ENCODE peak calls at places on chromosome 10, in nine cellular contexts. One of them, this sample, is unnamed.

GRCh38 chr10:125005312-125006187 is 63.6 kb downstream of the ZRANB1 start:
- DNase-seq in ELR: no peak
- DNase-seq in activated CD4-positive, alpha-beta T cell treated with anti-CD3 and anti-CD28 coated beads for 24 hours: no peak
- DNase-seq in epithelial cell of esophagus: no peak
- DNase-seq in HFFc6: no peak
- DNase-seq in fibroblast of the conjunctiva: no peak
- DNase-seq in iris pigment epithelial cell: no peak
- DNase-seq in NCI-H1092 treated with DMSO at 0.1 percent for 48 hours: no peak
- DNase-seq in T follicular helper cell: no peak
- DNase-seq in this sample: no peak

GRCh38 chr10:24180891-24181290 is 28.0 kb upstream of the KIAA1217 start:
- DNase-seq in HFFc6: no peak
- DNase-seq in T follicular helper cell: no peak
- DNase-seq in epithelial cell of esophagus: no peak
- DNase-seq in ELR: no peak
- DNase-seq in fibroblast of the conjunctiva: no peak
- DNase-seq in iris pigment epithelial cell: no peak
- DNase-seq in activated CD4-positive, alpha-beta T cell treated with anti-CD3 and anti-CD28 coated beads for 24 hours: no peak
- DNase-seq in NCI-H1092 treated with DMSO at 0.1 percent for 48 hours: no peak
- DNase-seq in this sample: no peak

GRCh38 chr10:118853916-118854315 is 99.1 kb upstream of the CACUL1 start:
- DNase-seq in iris pigment epithelial cell: no peak
- DNase-seq in NCI-H1092 treated with DMSO at 0.1 percent for 48 hours: no peak
- DNase-seq in epithelial cell of esophagus: no peak
- DNase-seq in T follicular helper cell: no peak
- DNase-seq in fibroblast of the conjunctiva: no peak
- DNase-seq in ELR: no peak
- DNase-seq in activated CD4-positive, alpha-beta T cell treated with anti-CD3 and anti-CD28 coated beads for 24 hours: no peak
- DNase-seq in HFFc6: no peak
- DNase-seq in this sample: no peak

GRCh38 chr10:119167041-119167440 is 1.5 kb upstream of the SFXN4 start:
- DNase-seq in epithelial cell of esophagus: no peak
- DNase-seq in activated CD4-positive, alpha-beta T cell treated with anti-CD3 and anti-CD28 coated beads for 24 hours: no peak
- DNase-seq in fibroblast of the conjunctiva: no peak
- DNase-seq in ELR: no peak
- DNase-seq in T follicular helper cell: no peak
- DNase-seq in NCI-H1092 treated with DMSO at 0.1 percent for 48 hours: no peak
- DNase-seq in iris pigment epithelial cell: no peak
- DNase-seq in HFFc6: no peak
- DNase-seq in this sample: no peak

GRCh38 chr10:22713853-22714523 is 390 bp downstream of the PIP4K2A start:
- DNase-seq in iris pigment epithelial cell: peak; percentile 27
- DNase-seq in fibroblast of the conjunctiva: no peak
- DNase-seq in activated CD4-positive, alpha-beta T cell treated with anti-CD3 and anti-CD28 coated beads for 24 hours: peak; percentile 10
- DNase-seq in HFFc6: no peak
- DNase-seq in ELR: peak; percentile 41
- DNase-seq in NCI-H1092 treated with DMSO at 0.1 percent for 48 hours: peak; percentile 9
- DNase-seq in T follicular helper cell: peak; percentile 6
- DNase-seq in epithelial cell of esophagus: no peak
- DNase-seq in this sample: peak; percentile 8

GRCh38 chr10:71534552-71535158 is 137.9 kb downstream of the CDH23 start:
- DNase-seq in HFFc6: no peak
- DNase-seq in ELR: no peak
- DNase-seq in activated CD4-positive, alpha-beta T cell treated with anti-CD3 and anti-CD28 coated beads for 24 hours: no peak
- DNase-seq in epithelial cell of esophagus: no peak
- DNase-seq in iris pigment epithelial cell: no peak
- DNase-seq in NCI-H1092 treated with DMSO at 0.1 percent for 48 hours: no peak
- DNase-seq in T follicular helper cell: no peak
- DNase-seq in fibroblast of the conjunctiva: no peak
- DNase-seq in this sample: no peak

GRCh38 chr10:282294-283139 is 147.3 kb downstream of the ZMYND11 start:
- DNase-seq in HFFc6: peak; percentile 62
- DNase-seq in ELR: peak; percentile 41
- DNase-seq in iris pigment epithelial cell: peak; percentile 67
- DNase-seq in activated CD4-positive, alpha-beta T cell treated with anti-CD3 and anti-CD28 coated beads for 24 hours: no peak
- DNase-seq in epithelial cell of esophagus: peak; percentile 66
- DNase-seq in fibroblast of the conjunctiva: no peak
- DNase-seq in T follicular helper cell: no peak
- DNase-seq in NCI-H1092 treated with DMSO at 0.1 percent for 48 hours: no peak
- DNase-seq in this sample: no peak

GRCh38 chr10:6216916-6217315 is 14.2 kb downstream of the PFKFB3 start:
- DNase-seq in epithelial cell of esophagus: no peak
- DNase-seq in activated CD4-positive, alpha-beta T cell treated with anti-CD3 and anti-CD28 coated beads for 24 hours: no peak
- DNase-seq in fibroblast of the conjunctiva: no peak
- DNase-seq in HFFc6: no peak
- DNase-seq in T follicular helper cell: no peak
- DNase-seq in ELR: no peak
- DNase-seq in NCI-H1092 treated with DMSO at 0.1 percent for 48 hours: no peak
- DNase-seq in iris pigment epithelial cell: no peak
- DNase-seq in this sample: no peak

GRCh38 chr10:60280475-60280874 is 109.2 kb downstream of the ANK3 start:
- DNase-seq in iris pigment epithelial cell: no peak
- DNase-seq in epithelial cell of esophagus: peak; percentile 2
- DNase-seq in ELR: no peak
- DNase-seq in activated CD4-positive, alpha-beta T cell treated with anti-CD3 and anti-CD28 coated beads for 24 hours: no peak
- DNase-seq in T follicular helper cell: no peak
- DNase-seq in fibroblast of the conjunctiva: no peak
- DNase-seq in HFFc6: no peak
- DNase-seq in NCI-H1092 treated with DMSO at 0.1 percent for 48 hours: no peak
- DNase-seq in this sample: no peak

GRCh38 chr10:7491230-7491629 is 80.4 kb upstream of the SFMBT2 start:
- DNase-seq in HFFc6: no peak
- DNase-seq in activated CD4-positive, alpha-beta T cell treated with anti-CD3 and anti-CD28 coated beads for 24 hours: no peak
- DNase-seq in iris pigment epithelial cell: no peak
- DNase-seq in fibroblast of the conjunctiva: no peak
- DNase-seq in T follicular helper cell: no peak
- DNase-seq in epithelial cell of esophagus: no peak
- DNase-seq in NCI-H1092 treated with DMSO at 0.1 percent for 48 hours: no peak
- DNase-seq in ELR: no peak
- DNase-seq in this sample: no peak

GRCh38 chr10:96395931-96396877 is 37.4 kb upstream of the OPALIN start:
- DNase-seq in HFFc6: peak; percentile 52
- DNase-seq in fibroblast of the conjunctiva: peak; percentile 61
- DNase-seq in NCI-H1092 treated with DMSO at 0.1 percent for 48 hours: peak; percentile 40
- DNase-seq in epithelial cell of esophagus: peak; percentile 80
- DNase-seq in T follicular helper cell: peak; percentile 31
- DNase-seq in iris pigment epithelial cell: peak; percentile 77
- DNase-seq in activated CD4-positive, alpha-beta T cell treated with anti-CD3 and anti-CD28 coated beads for 24 hours: peak; percentile 21
- DNase-seq in ELR: peak; percentile 71
- DNase-seq in this sample: peak; percentile 73

GRCh38 chr10:71531485-71532446 is 135.0 kb downstream of the CDH23 start:
- DNase-seq in activated CD4-positive, alpha-beta T cell treated with anti-CD3 and anti-CD28 coated beads for 24 hours: peak; percentile 17
- DNase-seq in T follicular helper cell: no peak
- DNase-seq in NCI-H1092 treated with DMSO at 0.1 percent for 48 hours: no peak
- DNase-seq in ELR: peak; percentile 28
- DNase-seq in epithelial cell of esophagus: peak; percentile 13
- DNase-seq in iris pigment epithelial cell: no peak
- DNase-seq in HFFc6: no peak
- DNase-seq in fibroblast of the conjunctiva: no peak
- DNase-seq in this sample: no peak

GRCh38 chr10:49323171-49323895 is 24.4 kb downstream of the C10orf71 start:
- DNase-seq in NCI-H1092 treated with DMSO at 0.1 percent for 48 hours: no peak
- DNase-seq in iris pigment epithelial cell: no peak
- DNase-seq in HFFc6: no peak
- DNase-seq in epithelial cell of esophagus: no peak
- DNase-seq in ELR: no peak
- DNase-seq in T follicular helper cell: no peak
- DNase-seq in activated CD4-positive, alpha-beta T cell treated with anti-CD3 and anti-CD28 coated beads for 24 hours: no peak
- DNase-seq in fibroblast of the conjunctiva: no peak
- DNase-seq in this sample: no peak

GRCh38 chr10:118732253-118733194 is 22.2 kb downstream of the CACUL1 start:
- DNase-seq in iris pigment epithelial cell: no peak
- DNase-seq in T follicular helper cell: no peak
- DNase-seq in activated CD4-positive, alpha-beta T cell treated with anti-CD3 and anti-CD28 coated beads for 24 hours: no peak
- DNase-seq in epithelial cell of esophagus: no peak
- DNase-seq in fibroblast of the conjunctiva: no peak
- DNase-seq in ELR: no peak
- DNase-seq in NCI-H1092 treated with DMSO at 0.1 percent for 48 hours: no peak
- DNase-seq in HFFc6: no peak
- DNase-seq in this sample: no peak

GRCh38 chr10:62585211-62585758 is 211.1 kb downstream of the ZNF365 start:
- DNase-seq in HFFc6: no peak
- DNase-seq in iris pigment epithelial cell: no peak
- DNase-seq in T follicular helper cell: no peak
- DNase-seq in epithelial cell of esophagus: no peak
- DNase-seq in fibroblast of the conjunctiva: no peak
- DNase-seq in activated CD4-positive, alpha-beta T cell treated with anti-CD3 and anti-CD28 coated beads for 24 hours: no peak
- DNase-seq in NCI-H1092 treated with DMSO at 0.1 percent for 48 hours: no peak
- DNase-seq in ELR: no peak
- DNase-seq in this sample: no peak

GRCh38 chr10:126969310-126969709 is 64.1 kb downstream of the DOCK1 start:
- DNase-seq in activated CD4-positive, alpha-beta T cell treated with anti-CD3 and anti-CD28 coated beads for 24 hours: no peak
- DNase-seq in T follicular helper cell: no peak
- DNase-seq in epithelial cell of esophagus: peak; percentile 45
- DNase-seq in fibroblast of the conjunctiva: no peak
- DNase-seq in iris pigment epithelial cell: peak; percentile 19
- DNase-seq in NCI-H1092 treated with DMSO at 0.1 percent for 48 hours: peak; percentile 5
- DNase-seq in ELR: peak; percentile 21
- DNase-seq in HFFc6: no peak
- DNase-seq in this sample: peak; percentile 44

GRCh38 chr10:122199689-122200088 is 71.4 kb upstream of the BTBD16 start:
- DNase-seq in NCI-H1092 treated with DMSO at 0.1 percent for 48 hours: no peak
- DNase-seq in T follicular helper cell: no peak
- DNase-seq in activated CD4-positive, alpha-beta T cell treated with anti-CD3 and anti-CD28 coated beads for 24 hours: no peak
- DNase-seq in HFFc6: no peak
- DNase-seq in fibroblast of the conjunctiva: no peak
- DNase-seq in epithelial cell of esophagus: no peak
- DNase-seq in iris pigment epithelial cell: no peak
- DNase-seq in ELR: no peak
- DNase-seq in this sample: no peak

GRCh38 chr10:78923644-78924318 is 145.0 kb upstream of the ZMIZ1 start:
- DNase-seq in NCI-H1092 treated with DMSO at 0.1 percent for 48 hours: no peak
- DNase-seq in HFFc6: no peak
- DNase-seq in fibroblast of the conjunctiva: no peak
- DNase-seq in epithelial cell of esophagus: no peak
- DNase-seq in activated CD4-positive, alpha-beta T cell treated with anti-CD3 and anti-CD28 coated beads for 24 hours: no peak
- DNase-seq in iris pigment epithelial cell: no peak
- DNase-seq in ELR: peak; percentile 11
- DNase-seq in T follicular helper cell: no peak
- DNase-seq in this sample: no peak

GRCh38 chr10:88598060-88598459 is 11.5 kb downstream of the LIPJ start:
- DNase-seq in activated CD4-positive, alpha-beta T cell treated with anti-CD3 and anti-CD28 coated beads for 24 hours: no peak
- DNase-seq in epithelial cell of esophagus: no peak
- DNase-seq in T follicular helper cell: no peak
- DNase-seq in fibroblast of the conjunctiva: no peak
- DNase-seq in iris pigment epithelial cell: no peak
- DNase-seq in HFFc6: no peak
- DNase-seq in NCI-H1092 treated with DMSO at 0.1 percent for 48 hours: no peak
- DNase-seq in ELR: no peak
- DNase-seq in this sample: no peak

GRCh38 chr10:1754506-1755177 is 17.3 kb upstream of the ADARB2 start:
- DNase-seq in iris pigment epithelial cell: no peak
- DNase-seq in NCI-H1092 treated with DMSO at 0.1 percent for 48 hours: no peak
- DNase-seq in epithelial cell of esophagus: no peak
- DNase-seq in activated CD4-positive, alpha-beta T cell treated with anti-CD3 and anti-CD28 coated beads for 24 hours: no peak
- DNase-seq in fibroblast of the conjunctiva: no peak
- DNase-seq in HFFc6: no peak
- DNase-seq in T follicular helper cell: no peak
- DNase-seq in ELR: no peak
- DNase-seq in this sample: no peak

GRCh38 chr10:28839600-28840007 is 162.3 kb downstream of the BAMBI start:
- DNase-seq in epithelial cell of esophagus: no peak
- DNase-seq in fibroblast of the conjunctiva: no peak
- DNase-seq in NCI-H1092 treated with DMSO at 0.1 percent for 48 hours: peak; percentile 74
- DNase-seq in HFFc6: no peak
- DNase-seq in ELR: no peak
- DNase-seq in activated CD4-positive, alpha-beta T cell treated with anti-CD3 and anti-CD28 coated beads for 24 hours: no peak
- DNase-seq in iris pigment epithelial cell: peak; percentile 83
- DNase-seq in T follicular helper cell: no peak
- DNase-seq in this sample: no peak

This sample was measured in ACHN.